ENCODE peak calls at places on chromosomes 7 and 10, in four cellular contexts. B is IMR-90, J is GM12878, A is HepG2. Q is an unnamed sample.

GRCh38 chr7:139679731-139680594 is 97.8 kb downstream of the HIPK2 start:
- DNase-seq in B (peak; percentile 86), J (no peak), A (peak; percentile 80), Q (peak; percentile 87)

GRCh38 chr7:47792521-47793121 is 155.6 kb downstream of the PKD1L1 start:
- DNase-seq in B (no peak), J (no peak), A (no peak), Q (no peak)

GRCh38 chr10:118926018-118926417 is 103.5 kb upstream of the NANOS1 start:
- DNase-seq in B (no peak), J (no peak), A (no peak), Q (no peak)

GRCh38 chr10:71213127-71213616 is 802 bp downstream of the UNC5B start:
- DNase-seq in B (peak; percentile 84), J (no peak), A (no peak), Q (no peak)

GRCh38 chr10:118584181-118584954 is 11.1 kb downstream of the PRLHR start:
- DNase-seq in B (peak; percentile 70), J (no peak), A (no peak), Q (peak; percentile 23)

GRCh38 chr10:31034041-31034918 is 2.6 kb upstream of the ZNF438 start:
- DNase-seq in B (peak; percentile 97), J (no peak), A (no peak), Q (no peak)

GRCh38 chr7:117157121-117157870 is 165.6 kb downstream of the WNT2 start:
- DNase-seq in B (peak; percentile 87), J (no peak), A (no peak), Q (peak; percentile 37)

GRCh38 chr10:114751856-114752255 is 69.7 kb upstream of the FHIP2A start:
- DNase-seq in B (peak; percentile 65), J (no peak), A (no peak), Q (no peak)

GRCh38 chr7:142587578-142588191 is 161.6 kb upstream of the PRSS1 start:
- DNase-seq in B (peak; percentile 81), J (peak; percentile 15), A (peak; percentile 60), Q (peak; percentile 85)

GRCh38 chr7:117119192-117119924 is 166.1 kb downstream of the ST7 start:
- DNase-seq in B (peak; percentile 81), J (peak; percentile 33), A (peak; percentile 72), Q (peak; percentile 79)

GRCh38 chr7:75048435-75049379 is 24.9 kb downstream of the RCC1L start:
- DNase-seq in B (peak; percentile 75), J (no peak), A (no peak), Q (no peak)

GRCh38 chr10:70367195-70367796 is 15.1 kb downstream of the LRRC20 start:
- DNase-seq in B (peak; percentile 94), J (no peak), A (no peak), Q (no peak)

GRCh38 chr10:106044511-106044910 is 1120.0 kb downstream of the SORCS1 start:
- DNase-seq in B (no peak), J (no peak), A (no peak), Q (no peak)

GRCh38 chr7:3771906-3772305 is 470.9 kb downstream of the SDK1 start:
- DNase-seq in B (no peak), J (no peak), A (no peak), Q (no peak)

GRCh38 chr10:110499796-110500514 is 2.2 kb downstream of the DUSP5 start:
- DNase-seq in B (peak; percentile 58), J (no peak), A (no peak), Q (no peak)

GRCh38 chr10:99534939-99535763 is 2.4 kb downstream of the NKX2-3 start:
- DNase-seq in B (no peak), J (no peak), A (no peak), Q (no peak)

GRCh38 chr10:73495884-73496674 is at the start of gene PPP3CB:
- DNase-seq in B (peak; percentile 97), J (peak; percentile 82), A (peak; percentile 92), Q (peak; percentile 96)

GRCh38 chr10:71998840-71999194 is 34.6 kb downstream of the CHST3 start:
- DNase-seq in B (peak; percentile 75), J (no peak), A (peak; percentile 70), Q (peak; percentile 87)

GRCh38 chr7:64045301-64046040 is at the start of gene ZNF727:
- DNase-seq in B (no peak), J (no peak), A (no peak), Q (no peak)

GRCh38 chr7:132575987-132576722 is at the start of gene PLXNA4:
- DNase-seq in B (no peak), J (no peak), A (no peak), Q (no peak)

GRCh38 chr7:111486472-111487142 is 75.7 kb downstream of the IMMP2L start:
- DNase-seq in B (peak; percentile 67), J (peak; percentile 13), A (peak; percentile 41), Q (peak; percentile 74)

GRCh38 chr7:47611045-47611511 is 29.2 kb upstream of the TNS3 start:
- DNase-seq in B (no peak), J (no peak), A (peak; percentile 68), Q (no peak)

GRCh38 chr7:6284461-6285360 is 12.3 kb upstream of the CYTH3 start:
- DNase-seq in B (no peak), J (no peak), A (peak; percentile 27), Q (peak; percentile 90)

GRCh38 chr10:101272229-101272868 is 43.1 kb upstream of the LBX1 start:
- DNase-seq in B (peak; percentile 54), J (no peak), A (peak; percentile 48), Q (peak; percentile 95)

GRCh38 chr10:3423411-3423810 is 250.8 kb upstream of the PITRM1 start:
- DNase-seq in B (no peak), J (no peak), A (no peak), Q (no peak)

GRCh38 chr10:114703377-114704125 is 45.5 kb upstream of the ABLIM1 start:
- DNase-seq in B (peak; percentile 43), J (no peak), A (peak; percentile 13), Q (peak; percentile 45)

GRCh38 chr7:5231811-5232484 is 41.9 kb downstream of the WIPI2 start:
- DNase-seq in B (no peak), J (peak; percentile 93), A (no peak), Q (no peak)

GRCh38 chr7:45389073-45389872 is 184.9 kb upstream of the ADCY1 start:
- DNase-seq in B (no peak), J (no peak), A (no peak), Q (no peak)

GRCh38 chr7:3979956-3980643 is 679.0 kb downstream of the SDK1 start:
- DNase-seq in B (no peak), J (no peak), A (peak; percentile 15), Q (no peak)

GRCh38 chr7:126557271-126557670 is 695.5 kb downstream of the GRM8 start:
- DNase-seq in B (no peak), J (no peak), A (no peak), Q (no peak)

GRCh38 chr10:121063744-121064143 is 212.6 kb downstream of the WDR11 start:
- DNase-seq in B (no peak), J (no peak), A (peak; percentile 88), Q (no peak)
- TF ChIP-seq RAD21 in B (no peak), J (no peak), A (no peak), Q (no peak)

GRCh38 chr10:62054825-62055224 is 153.3 kb downstream of the ARID5B start:
- DNase-seq in B (no peak), J (no peak), A (no peak), Q (no peak)

GRCh38 chr10:62057872-62058271 is 156.4 kb downstream of the ARID5B start:
- DNase-seq in B (no peak), J (no peak), A (no peak), Q (no peak)

GRCh38 chr10:62057359-62057758 is 155.9 kb downstream of the ARID5B start:
- DNase-seq in B (no peak), J (no peak), A (no peak), Q (no peak)

GRCh38 chr10:62056660-62057059 is 155.2 kb downstream of the ARID5B start:
- DNase-seq in B (no peak), J (no peak), A (no peak), Q (no peak)

DNA sequence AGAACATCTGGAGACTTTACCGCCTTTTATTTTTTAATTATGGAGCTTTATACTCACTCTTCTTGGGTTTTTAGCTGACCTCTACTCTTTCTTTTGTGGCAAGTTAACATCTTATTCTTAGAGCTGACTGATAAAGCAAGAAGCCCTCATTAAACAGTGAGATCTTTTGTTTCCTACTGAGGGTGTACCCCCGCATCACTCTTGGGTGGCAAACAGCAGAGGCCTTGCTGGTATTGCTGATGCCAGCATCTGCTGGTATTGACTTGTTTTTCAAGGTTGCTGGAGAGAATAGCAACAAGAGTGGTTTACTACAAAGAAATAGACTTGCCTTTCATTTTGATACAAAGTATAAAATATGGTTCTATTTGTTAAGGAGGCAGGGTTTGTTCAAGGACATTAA is 154.7 kb downstream of the ARID5B start:
- DNase-seq in B (no peak), J (no peak), A (no peak), Q (no peak)
- TF ChIP-seq RAD21 in B (no peak), J (no peak), A (no peak), Q (no peak)

GRCh38 chr7:37344886-37345579 is 103.6 kb downstream of the ELMO1 start:
- DNase-seq in B (no peak), J (peak; percentile 48), A (no peak), Q (no peak)
- TF ChIP-seq RAD21 in B (no peak), J (no peak), A (no peak), Q (no peak)

DNA sequence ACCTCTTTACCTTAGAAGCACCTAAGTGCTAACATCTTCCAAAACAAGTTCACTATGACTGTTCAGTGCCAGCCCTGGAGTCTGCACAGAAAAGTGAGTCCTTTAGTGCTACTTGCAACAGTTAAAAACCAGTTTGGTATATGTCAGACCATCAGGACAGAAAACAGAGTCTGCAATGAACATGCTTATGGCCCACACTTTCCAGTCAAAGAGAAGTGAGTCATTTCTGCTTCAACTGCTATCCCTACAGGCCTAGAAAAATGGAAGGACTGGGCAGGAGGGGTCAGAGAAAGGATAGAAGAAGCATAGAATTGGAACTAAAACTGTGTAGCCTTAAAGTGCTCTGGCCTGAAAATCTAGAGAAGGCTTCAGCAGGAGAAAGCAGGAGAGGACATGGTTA is 108.0 kb downstream of the PDE1C start:
- DNase-seq in B (peak; percentile 27), J (no peak), A (no peak), Q (no peak)
- TF ChIP-seq RAD21 in B (no peak), J (no peak), A (no peak), Q (no peak)

DNA sequence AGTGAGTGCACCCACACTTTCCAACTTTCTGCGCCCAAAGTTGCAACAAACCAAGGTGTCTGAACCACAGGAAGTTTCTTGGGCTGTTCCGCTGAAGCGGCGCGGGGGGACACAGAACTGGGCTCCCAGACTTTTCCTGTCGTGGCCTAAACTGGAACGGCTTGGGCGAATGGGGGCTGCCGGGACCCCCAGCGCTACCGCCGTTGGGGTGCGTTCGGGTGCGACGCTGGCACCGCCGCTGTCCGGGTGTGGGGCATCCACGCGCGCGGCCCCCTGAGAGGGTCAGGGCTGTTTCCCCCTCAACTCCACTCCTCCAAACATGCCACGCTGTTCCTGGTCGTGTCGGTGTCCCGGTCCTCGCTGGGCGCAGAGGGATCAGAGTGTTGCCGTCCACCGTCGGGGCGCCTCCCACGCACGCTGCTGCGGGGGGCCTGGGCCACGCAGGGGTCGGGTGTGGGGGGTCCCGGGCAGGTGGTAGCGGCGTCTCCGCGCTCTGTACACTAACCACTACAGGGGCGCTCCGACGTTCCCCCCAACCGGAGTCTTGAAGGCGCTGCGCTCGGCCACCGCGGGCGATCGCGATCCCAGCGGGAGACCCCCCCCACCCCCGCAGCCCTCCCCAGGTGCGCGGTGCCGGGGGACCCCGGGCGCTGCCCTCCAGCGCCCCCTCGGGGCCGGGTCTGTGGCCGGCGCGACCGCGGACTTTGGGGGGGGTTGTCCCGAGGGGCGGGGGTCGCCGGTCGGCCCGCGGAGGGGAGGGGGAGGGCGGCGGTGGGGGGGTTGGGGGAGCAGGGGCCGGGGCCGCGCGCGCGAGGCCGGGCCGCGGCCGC is 2.2 kb upstream of the CUX1 start:
- DNase-seq in B (peak; percentile 21), J (no peak), A (no peak), Q (peak; percentile 69)
- TF ChIP-seq RAD21 in B (peak; percentile 17), J (peak; percentile 70), A (no peak), Q (peak; percentile 65)

GRCh38 chr10:78688945-78689935 is 379.5 kb upstream of the ZMIZ1 start:
- DNase-seq in B (no peak), J (no peak), A (no peak), Q (no peak)
- TF ChIP-seq RAD21 in B (no peak), J (no peak), A (no peak), Q (no peak)

Q was measured in A549.